ENCODE peak calls at places on chromosomes 13 and 19, in nine cellular contexts. B is astrocyte; K is transverse colon; Y is AG08396; D is naive thymus-derived CD8-positive, alpha-beta T cell; X is ACHN; Z is GM04503; S is CD8-positive, alpha-beta memory T cell; G is lung. A is an unnamed sample.
A peak's percentile ranks its signal among the peaks of the same experiment; 100 is the strongest.

GRCh38 chr13:32164622-32165268 is 133.2 kb downstream of the FRY start:
- DNase-seq in D (peak; percentile 1), S (no peak), K (no peak), Y (peak; percentile 20), Z (no peak), B (peak; percentile 48), X (peak; percentile 81), G (peak; percentile 36), A (peak; percentile 66)

GRCh38 chr13:94550030-94550738 is 45.8 kb downstream of the TGDS start:
- DNase-seq in B (peak; percentile 49), Y (no peak), G (peak; percentile 58), Z (peak; percentile 31), K (no peak), S (no peak), D (no peak), X (peak; percentile 40), A (peak; percentile 52)

GRCh38 chr13:99743079-99743478 is 228.5 kb downstream of the ZIC5 start:
- DNase-seq in D (no peak), X (no peak), Z (no peak), K (no peak), G (no peak), Y (no peak), S (no peak), B (no peak), A (no peak)

GRCh38 chr13:72565893-72566292 is 161.5 kb downstream of the MZT1 start:
- DNase-seq in Z (peak; percentile 0), X (peak; percentile 25), B (peak; percentile 11), S (no peak), Y (no peak), K (no peak), G (no peak), D (no peak), A (peak; percentile 15)

GRCh38 chr13:44237276-44237767 is 136.3 kb upstream of the SERP2 start:
- DNase-seq in S (no peak), X (no peak), Z (peak; percentile 81), Y (peak; percentile 82), G (peak; percentile 60), D (no peak), B (peak; percentile 92), K (peak; percentile 47), A (peak; percentile 98)

GRCh38 chr13:71625183-71625582 is 241.8 kb downstream of the DACH1 start:
- DNase-seq in S (no peak), D (no peak), G (no peak), K (no peak), X (no peak), Z (no peak), B (peak; percentile 20), Y (no peak), A (peak; percentile 12)

GRCh38 chr13:48349525-48349924 is 46.0 kb downstream of the RB1 start:
- DNase-seq in Z (no peak), X (no peak), K (no peak), G (no peak), Y (no peak), B (no peak), D (no peak), S (no peak), A (no peak)

GRCh38 chr19:38617764-38618589 is at the start of gene MAP4K1:
- DNase-seq in Z (no peak), S (peak; percentile 51), G (no peak), D (peak; percentile 62), Y (no peak), B (no peak), X (no peak), K (peak; percentile 78), A (no peak)

GRCh38 chr19:2756921-2757881 is 17.4 kb upstream of the SLC39A3 start:
- DNase-seq in S (no peak), D (no peak), Y (no peak), K (no peak), X (no peak), B (no peak), Z (no peak), G (no peak), A (no peak)